ENCODE peak calls at places on chromosomes 4 and X, in eight cellular contexts. One of them, this sample, is unnamed.

GRCh38 chrX:145817299-145817665 is 347 bp upstream of the SLITRK2 start:
- DNase-seq in mucosa of descending colon: no peak
- DNase-seq in thyroid gland: no peak
- DNase-seq in progenitor cell of endocrine pancreas: no peak
- DNase-seq in bronchial epithelial cell: no peak
- DNase-seq in retinal pigment epithelial cell: no peak
- DNase-seq in adrenal gland: no peak
- DNase-seq in fibroblast of mammary gland: peak; percentile 2
- DNase-seq in this sample: no peak

GRCh38 chr4:78954048-78954666 is 14.9 kb upstream of the PAQR3 start:
- DNase-seq in mucosa of descending colon: no peak
- DNase-seq in thyroid gland: no peak
- DNase-seq in progenitor cell of endocrine pancreas: no peak
- DNase-seq in bronchial epithelial cell: peak; percentile 20
- DNase-seq in retinal pigment epithelial cell: no peak
- DNase-seq in adrenal gland: no peak
- DNase-seq in fibroblast of mammary gland: peak; percentile 11
- DNase-seq in this sample: peak; percentile 22

GRCh38 chrX:139290310-139290709 is 240.2 kb upstream of the F9 start:
- DNase-seq in mucosa of descending colon: no peak
- DNase-seq in thyroid gland: no peak
- DNase-seq in progenitor cell of endocrine pancreas: no peak
- DNase-seq in bronchial epithelial cell: peak; percentile 15
- DNase-seq in retinal pigment epithelial cell: no peak
- DNase-seq in adrenal gland: no peak
- DNase-seq in fibroblast of mammary gland: peak; percentile 25
- DNase-seq in this sample: no peak

GRCh38 chr4:173192375-173193162 is 24.0 kb downstream of the GALNT7 start:
- DNase-seq in mucosa of descending colon: no peak
- DNase-seq in thyroid gland: no peak
- DNase-seq in progenitor cell of endocrine pancreas: no peak
- DNase-seq in bronchial epithelial cell: no peak
- DNase-seq in retinal pigment epithelial cell: no peak
- DNase-seq in adrenal gland: no peak
- DNase-seq in fibroblast of mammary gland: no peak
- DNase-seq in this sample: no peak

GRCh38 chr4:40180356-40180755 is 16.5 kb upstream of the RHOH start:
- DNase-seq in mucosa of descending colon: no peak
- DNase-seq in thyroid gland: no peak
- DNase-seq in progenitor cell of endocrine pancreas: no peak
- DNase-seq in bronchial epithelial cell: peak; percentile 98
- DNase-seq in retinal pigment epithelial cell: no peak
- DNase-seq in adrenal gland: no peak
- DNase-seq in fibroblast of mammary gland: peak; percentile 97
- DNase-seq in this sample: no peak

GRCh38 chr4:82381661-82382284 is 8.0 kb upstream of the HNRNPD start:
- DNase-seq in mucosa of descending colon: no peak
- DNase-seq in thyroid gland: no peak
- DNase-seq in progenitor cell of endocrine pancreas: no peak
- DNase-seq in bronchial epithelial cell: no peak
- DNase-seq in retinal pigment epithelial cell: no peak
- DNase-seq in adrenal gland: no peak
- DNase-seq in fibroblast of mammary gland: peak; percentile 30
- DNase-seq in this sample: no peak

GRCh38 chrX:23954396-23954795 is 46.6 kb downstream of the CXorf58 start:
- DNase-seq in mucosa of descending colon: no peak
- DNase-seq in thyroid gland: no peak
- DNase-seq in progenitor cell of endocrine pancreas: no peak
- DNase-seq in bronchial epithelial cell: no peak
- DNase-seq in retinal pigment epithelial cell: no peak
- DNase-seq in adrenal gland: no peak
- DNase-seq in fibroblast of mammary gland: no peak
- DNase-seq in this sample: no peak

GRCh38 chr4:186889876-186890643 is 166.4 kb upstream of the FAT1 start:
- DNase-seq in mucosa of descending colon: no peak
- DNase-seq in thyroid gland: no peak
- DNase-seq in progenitor cell of endocrine pancreas: no peak
- DNase-seq in bronchial epithelial cell: no peak
- DNase-seq in retinal pigment epithelial cell: no peak
- DNase-seq in adrenal gland: no peak
- DNase-seq in fibroblast of mammary gland: no peak
- DNase-seq in this sample: no peak

GRCh38 chr4:153792893-153793227 is 4.0 kb upstream of the SFRP2 start:
- DNase-seq in mucosa of descending colon: no peak
- DNase-seq in thyroid gland: no peak
- DNase-seq in progenitor cell of endocrine pancreas: no peak
- DNase-seq in bronchial epithelial cell: no peak
- DNase-seq in retinal pigment epithelial cell: no peak
- DNase-seq in adrenal gland: no peak
- DNase-seq in fibroblast of mammary gland: no peak
- DNase-seq in this sample: peak; percentile 33

GRCh38 chr4:153794001-153794400 is 5.1 kb upstream of the SFRP2 start:
- DNase-seq in mucosa of descending colon: no peak
- DNase-seq in thyroid gland: no peak
- DNase-seq in progenitor cell of endocrine pancreas: no peak
- DNase-seq in bronchial epithelial cell: no peak
- DNase-seq in retinal pigment epithelial cell: no peak
- DNase-seq in adrenal gland: no peak
- DNase-seq in fibroblast of mammary gland: no peak
- DNase-seq in this sample: no peak

GRCh38 chr4:153790962-153791551 is 2.2 kb upstream of the SFRP2 start:
- DNase-seq in mucosa of descending colon: peak; percentile 35
- DNase-seq in thyroid gland: peak; percentile 18
- DNase-seq in progenitor cell of endocrine pancreas: peak; percentile 58
- DNase-seq in bronchial epithelial cell: no peak
- DNase-seq in retinal pigment epithelial cell: no peak
- DNase-seq in adrenal gland: no peak
- DNase-seq in fibroblast of mammary gland: peak; percentile 64
- DNase-seq in this sample: peak; percentile 79

GRCh38 chr4:153789741-153790651 is 1.1 kb upstream of the SFRP2 start:
- DNase-seq in mucosa of descending colon: no peak
- DNase-seq in thyroid gland: no peak
- DNase-seq in progenitor cell of endocrine pancreas: no peak
- DNase-seq in bronchial epithelial cell: no peak
- DNase-seq in retinal pigment epithelial cell: no peak
- DNase-seq in adrenal gland: no peak
- DNase-seq in fibroblast of mammary gland: peak; percentile 76
- DNase-seq in this sample: peak; percentile 29

DNA sequence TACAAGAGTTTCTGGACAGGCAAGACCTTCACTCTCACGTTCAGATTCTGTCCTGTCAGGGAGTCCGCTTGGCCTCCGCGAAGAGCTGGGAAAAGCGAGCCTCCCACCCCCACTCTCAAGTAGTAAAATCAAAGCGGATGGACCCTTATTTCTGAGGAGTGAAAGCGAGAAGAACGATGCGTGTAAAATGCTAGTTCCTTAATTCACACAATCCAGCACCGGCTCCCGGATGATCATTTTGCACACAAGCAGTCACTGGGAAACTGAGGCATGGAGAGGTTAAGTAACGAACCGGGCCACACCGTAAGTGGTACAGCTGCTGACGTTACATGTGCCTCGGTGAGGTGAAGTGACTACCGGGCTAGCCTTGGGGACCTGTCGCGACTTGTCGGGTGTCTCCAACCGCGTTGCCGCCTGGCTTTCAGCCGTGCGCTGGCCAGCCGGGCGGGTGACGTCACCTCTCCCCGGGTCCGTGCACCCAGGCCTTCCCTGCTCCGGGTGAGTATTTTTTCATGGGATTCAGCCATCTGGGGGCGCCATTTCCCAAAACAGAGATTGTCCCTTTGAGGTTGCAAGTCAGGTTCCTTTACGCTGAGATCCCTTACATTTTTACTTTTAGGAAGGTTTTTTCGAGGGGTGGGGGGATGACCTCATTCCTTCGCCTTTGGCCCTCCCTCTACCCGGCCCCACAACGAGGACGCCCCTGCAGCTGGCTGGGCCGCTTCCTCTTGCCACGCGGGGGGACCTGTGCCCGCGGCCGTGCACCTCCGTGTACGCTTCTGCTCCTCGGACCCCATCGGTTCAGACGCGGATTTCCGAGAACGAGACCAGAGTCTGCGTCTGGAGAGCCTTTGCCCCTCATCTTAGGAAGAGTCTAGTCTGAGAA is 3.4 kb upstream of the SFRP2 start:
- DNase-seq in mucosa of descending colon: peak; percentile 58
- DNase-seq in thyroid gland: peak; percentile 27
- DNase-seq in progenitor cell of endocrine pancreas: peak; percentile 76
- DNase-seq in bronchial epithelial cell: peak; percentile 64
- DNase-seq in retinal pigment epithelial cell: no peak
- DNase-seq in adrenal gland: no peak
- DNase-seq in fibroblast of mammary gland: peak; percentile 82
- DNase-seq in this sample: peak; percentile 96
- TF ChIP-seq CTCF in mucosa of descending colon: no peak
- TF ChIP-seq CTCF in thyroid gland: no peak
- TF ChIP-seq CTCF in progenitor cell of endocrine pancreas: peak; percentile 64
- TF ChIP-seq CTCF in bronchial epithelial cell: peak; percentile 56
- TF ChIP-seq CTCF in retinal pigment epithelial cell: peak; percentile 62
- TF ChIP-seq CTCF in adrenal gland: no peak
- TF ChIP-seq CTCF in fibroblast of mammary gland: peak; percentile 53
- TF ChIP-seq CTCF in this sample: peak; percentile 74

GRCh38 chrX:103157511-103158316 is 57.2 kb upstream of the BEX4 start:
- DNase-seq in mucosa of descending colon: no peak
- DNase-seq in thyroid gland: peak; percentile 3
- DNase-seq in progenitor cell of endocrine pancreas: no peak
- DNase-seq in bronchial epithelial cell: peak; percentile 42
- DNase-seq in retinal pigment epithelial cell: no peak
- DNase-seq in adrenal gland: peak; percentile 23
- DNase-seq in fibroblast of mammary gland: peak; percentile 55
- DNase-seq in this sample: no peak

GRCh38 chrX:103153661-103154060 is 60.7 kb upstream of the NXF3 start:
- DNase-seq in mucosa of descending colon: no peak
- DNase-seq in thyroid gland: no peak
- DNase-seq in progenitor cell of endocrine pancreas: no peak
- DNase-seq in bronchial epithelial cell: peak; percentile 32
- DNase-seq in retinal pigment epithelial cell: no peak
- DNase-seq in adrenal gland: no peak
- DNase-seq in fibroblast of mammary gland: peak; percentile 15
- DNase-seq in this sample: no peak

GRCh38 chrX:103155201-103155600 is 59.7 kb upstream of the BEX4 start:
- DNase-seq in mucosa of descending colon: no peak
- DNase-seq in thyroid gland: no peak
- DNase-seq in progenitor cell of endocrine pancreas: no peak
- DNase-seq in bronchial epithelial cell: peak; percentile 26
- DNase-seq in retinal pigment epithelial cell: no peak
- DNase-seq in adrenal gland: no peak
- DNase-seq in fibroblast of mammary gland: peak; percentile 44
- DNase-seq in this sample: no peak

DNA sequence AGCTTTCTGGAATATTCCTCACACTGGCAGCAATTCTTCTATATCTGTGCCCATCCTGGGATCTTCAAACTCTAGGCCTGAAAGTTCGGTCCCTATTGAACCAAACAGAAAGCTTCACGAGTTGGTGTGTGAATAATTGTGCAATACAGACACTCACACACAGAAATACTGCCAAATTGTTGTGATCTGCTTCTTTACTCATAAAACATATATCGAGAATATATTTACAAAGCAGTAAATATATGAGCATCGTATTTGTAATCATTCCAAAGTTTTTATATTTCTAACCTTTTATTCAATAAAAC is 56.6 kb upstream of the BEX4 start:
- DNase-seq in mucosa of descending colon: no peak
- DNase-seq in thyroid gland: no peak
- DNase-seq in progenitor cell of endocrine pancreas: no peak
- DNase-seq in bronchial epithelial cell: no peak
- DNase-seq in retinal pigment epithelial cell: no peak
- DNase-seq in adrenal gland: no peak
- DNase-seq in fibroblast of mammary gland: no peak
- DNase-seq in this sample: no peak
- TF ChIP-seq CTCF in mucosa of descending colon: no peak
- TF ChIP-seq CTCF in thyroid gland: no peak
- TF ChIP-seq CTCF in progenitor cell of endocrine pancreas: no peak
- TF ChIP-seq CTCF in bronchial epithelial cell: no peak
- TF ChIP-seq CTCF in retinal pigment epithelial cell: no peak
- TF ChIP-seq CTCF in adrenal gland: no peak
- TF ChIP-seq CTCF in fibroblast of mammary gland: no peak
- TF ChIP-seq CTCF in this sample: no peak

DNA sequence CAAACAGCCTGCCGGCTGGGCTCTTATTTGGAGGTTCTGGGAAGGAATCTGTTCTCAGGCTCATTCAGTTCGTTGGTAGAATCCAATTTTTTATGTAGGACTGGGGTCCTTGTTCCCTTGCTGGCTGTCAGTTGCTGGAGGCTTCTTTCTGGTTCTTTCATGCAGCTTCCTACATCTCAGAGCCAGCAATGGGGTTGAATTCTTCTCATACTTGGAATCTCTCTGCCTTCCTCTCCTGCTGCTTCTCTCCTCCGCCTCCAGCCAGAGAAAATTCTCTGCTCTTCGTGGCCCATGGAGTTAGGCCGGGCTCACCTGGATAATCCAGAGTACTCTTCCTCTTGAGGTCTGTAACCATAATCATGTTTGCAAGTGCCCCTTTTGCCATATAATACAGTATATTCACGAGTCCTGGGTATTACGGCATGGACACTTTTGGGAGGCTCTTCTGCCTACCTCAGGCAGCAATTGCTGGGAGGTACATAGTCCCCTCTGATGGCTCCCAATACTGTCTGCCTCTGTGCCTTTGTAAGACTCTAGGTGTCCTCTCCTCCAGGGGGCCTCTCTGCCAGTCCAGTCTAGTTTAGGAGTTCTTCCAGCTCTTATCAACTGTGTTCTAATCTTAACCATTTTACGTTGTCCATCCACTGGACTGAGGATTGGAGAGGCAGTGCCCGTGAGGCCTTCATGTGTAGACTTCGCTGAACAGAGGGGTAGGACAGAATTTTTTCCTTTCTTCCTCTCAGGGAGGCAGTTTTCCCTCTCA is 2.2 kb downstream of the TRMT44 start:
- DNase-seq in mucosa of descending colon: no peak
- DNase-seq in thyroid gland: no peak
- DNase-seq in progenitor cell of endocrine pancreas: no peak
- DNase-seq in bronchial epithelial cell: no peak
- DNase-seq in retinal pigment epithelial cell: no peak
- DNase-seq in adrenal gland: no peak
- DNase-seq in fibroblast of mammary gland: no peak
- DNase-seq in this sample: no peak
- TF ChIP-seq CTCF in mucosa of descending colon: no peak
- TF ChIP-seq CTCF in thyroid gland: no peak
- TF ChIP-seq CTCF in progenitor cell of endocrine pancreas: no peak
- TF ChIP-seq CTCF in bronchial epithelial cell: no peak
- TF ChIP-seq CTCF in retinal pigment epithelial cell: no peak
- TF ChIP-seq CTCF in adrenal gland: no peak
- TF ChIP-seq CTCF in fibroblast of mammary gland: no peak
- TF ChIP-seq CTCF in this sample: no peak

GRCh38 chrX:104307341-104307740 is 52.6 kb upstream of the ESX1 start:
- DNase-seq in mucosa of descending colon: no peak
- DNase-seq in thyroid gland: no peak
- DNase-seq in progenitor cell of endocrine pancreas: no peak
- DNase-seq in bronchial epithelial cell: no peak
- DNase-seq in retinal pigment epithelial cell: no peak
- DNase-seq in adrenal gland: no peak
- DNase-seq in fibroblast of mammary gland: no peak
- DNase-seq in this sample: no peak

GRCh38 chrX:104310657-104311056 is 55.9 kb upstream of the ESX1 start:
- DNase-seq in mucosa of descending colon: no peak
- DNase-seq in thyroid gland: no peak
- DNase-seq in progenitor cell of endocrine pancreas: no peak
- DNase-seq in bronchial epithelial cell: no peak
- DNase-seq in retinal pigment epithelial cell: no peak
- DNase-seq in adrenal gland: no peak
- DNase-seq in fibroblast of mammary gland: peak; percentile 8
- DNase-seq in this sample: no peak

GRCh38 chrX:104309169-104309568 is 54.4 kb upstream of the ESX1 start:
- DNase-seq in mucosa of descending colon: no peak
- DNase-seq in thyroid gland: no peak
- DNase-seq in progenitor cell of endocrine pancreas: no peak
- DNase-seq in bronchial epithelial cell: no peak
- DNase-seq in retinal pigment epithelial cell: no peak
- DNase-seq in adrenal gland: no peak
- DNase-seq in fibroblast of mammary gland: no peak
- DNase-seq in this sample: no peak

GRCh38 chrX:104306180-104306579 is 51.4 kb upstream of the ESX1 start:
- DNase-seq in mucosa of descending colon: no peak
- DNase-seq in thyroid gland: no peak
- DNase-seq in progenitor cell of endocrine pancreas: no peak
- DNase-seq in bronchial epithelial cell: no peak
- DNase-seq in retinal pigment epithelial cell: no peak
- DNase-seq in adrenal gland: no peak
- DNase-seq in fibroblast of mammary gland: no peak
- DNase-seq in this sample: no peak

GRCh38 chrX:104310084-104310483 is 55.4 kb upstream of the ESX1 start:
- DNase-seq in mucosa of descending colon: no peak
- DNase-seq in thyroid gland: no peak
- DNase-seq in progenitor cell of endocrine pancreas: no peak
- DNase-seq in bronchial epithelial cell: peak; percentile 45
- DNase-seq in retinal pigment epithelial cell: no peak
- DNase-seq in adrenal gland: no peak
- DNase-seq in fibroblast of mammary gland: peak; percentile 60
- DNase-seq in this sample: no peak
- TF ChIP-seq CTCF in mucosa of descending colon: no peak
- TF ChIP-seq CTCF in thyroid gland: peak; percentile 15
- TF ChIP-seq CTCF in progenitor cell of endocrine pancreas: peak; percentile 13
- TF ChIP-seq CTCF in bronchial epithelial cell: peak; percentile 23
- TF ChIP-seq CTCF in retinal pigment epithelial cell: peak; percentile 40
- TF ChIP-seq CTCF in adrenal gland: peak; percentile 3
- TF ChIP-seq CTCF in fibroblast of mammary gland: peak; percentile 54
- TF ChIP-seq CTCF in this sample: no peak